ENCODE peak calls at places on chromosome 13, in four cellular contexts. One of them, this sample, is unnamed.

GRCh38 chr13:100533588-100534041 is 55.0 kb downstream of the GGACT start:
- DNase-seq in SJSA1: no peak
- DNase-seq in amniotic stem cell: no peak
- DNase-seq in ascending aorta: no peak
- DNase-seq in this sample: no peak

GRCh38 chr13:24272452-24273161 is 36.8 kb upstream of the C1QTNF9 start:
- DNase-seq in SJSA1: no peak
- DNase-seq in ascending aorta: no peak
- DNase-seq in amniotic stem cell: no peak
- DNase-seq in this sample: no peak

GRCh38 chr13:46521921-46522691 is 30.9 kb upstream of the LRCH1 start:
- DNase-seq in ascending aorta: no peak
- DNase-seq in SJSA1: no peak
- DNase-seq in amniotic stem cell: no peak
- DNase-seq in this sample: no peak

GRCh38 chr13:91311491-91311890 is 36.0 kb upstream of the MIR17HG start:
- DNase-seq in ascending aorta: no peak
- DNase-seq in SJSA1: no peak
- DNase-seq in amniotic stem cell: no peak
- DNase-seq in this sample: no peak

GRCh38 chr13:29428310-29428991 is 167.0 kb downstream of the SLC7A1 start:
- DNase-seq in amniotic stem cell: no peak
- DNase-seq in SJSA1: no peak
- DNase-seq in ascending aorta: no peak
- DNase-seq in this sample: peak; percentile 11

GRCh38 chr13:106619688-106620555 is 52.0 kb upstream of the ARGLU1 start:
- DNase-seq in SJSA1: no peak
- DNase-seq in ascending aorta: no peak
- DNase-seq in amniotic stem cell: peak; percentile 75
- DNase-seq in this sample: no peak

GRCh38 chr13:37313383-37313782 is 207.9 kb upstream of the CSNK1A1L start:
- DNase-seq in ascending aorta: no peak
- DNase-seq in SJSA1: no peak
- DNase-seq in amniotic stem cell: peak; percentile 55
- DNase-seq in this sample: no peak

GRCh38 chr13:36297259-36297599 is 385 bp downstream of the CCDC169 start:
- DNase-seq in SJSA1: no peak
- DNase-seq in ascending aorta: no peak
- DNase-seq in amniotic stem cell: no peak
- DNase-seq in this sample: peak; percentile 39

GRCh38 chr13:38980628-38981078 is 10.0 kb downstream of the STOML3 start:
- DNase-seq in ascending aorta: no peak
- DNase-seq in SJSA1: no peak
- DNase-seq in amniotic stem cell: no peak
- DNase-seq in this sample: no peak

This sample was measured in prostate gland.